ENCODE peak calls at places on chromosomes 16 and 17, in nine cellular contexts. One of them, this sample, is unnamed.

GRCh38 chr16:72848759-72849664 is 198.9 kb downstream of the ZFHX3 start:
- DNase-seq in endothelial cell of umbilical vein: peak
- DNase-seq in H7: no peak
- DNase-seq in aorta: peak
- DNase-seq in right atrium auricular region: peak
- DNase-seq in SJSA1: peak
- DNase-seq in heart left ventricle: peak
- DNase-seq in CD4-positive, alpha-beta T cell: no peak
- DNase-seq in activated T-cell treated with anti-CD3 and anti-CD28 coated beads, Interleukin-2, amount 50 U/mL, for 4 hours: no peak
- DNase-seq in this sample: peak

GRCh38 chr16:495127-495748 is 32.3 kb upstream of the CAPN15 start:
- DNase-seq in endothelial cell of umbilical vein: peak
- DNase-seq in H7: peak
- DNase-seq in aorta: no peak
- DNase-seq in right atrium auricular region: no peak
- DNase-seq in SJSA1: no peak
- DNase-seq in heart left ventricle: no peak
- DNase-seq in CD4-positive, alpha-beta T cell: no peak
- DNase-seq in activated T-cell treated with anti-CD3 and anti-CD28 coated beads, Interleukin-2, amount 50 U/mL, for 4 hours: no peak
- DNase-seq in this sample: peak

GRCh38 chr16:11528053-11528452 is 58.7 kb downstream of the LITAF start:
- DNase-seq in endothelial cell of umbilical vein: no peak
- DNase-seq in H7: no peak
- DNase-seq in aorta: no peak
- DNase-seq in right atrium auricular region: no peak
- DNase-seq in SJSA1: no peak
- DNase-seq in heart left ventricle: no peak
- DNase-seq in CD4-positive, alpha-beta T cell: no peak
- DNase-seq in activated T-cell treated with anti-CD3 and anti-CD28 coated beads, Interleukin-2, amount 50 U/mL, for 4 hours: no peak
- DNase-seq in this sample: no peak

GRCh38 chr16:9791566-9791965 is 390.7 kb downstream of the GRIN2A start:
- DNase-seq in endothelial cell of umbilical vein: no peak
- DNase-seq in H7: no peak
- DNase-seq in aorta: no peak
- DNase-seq in right atrium auricular region: no peak
- DNase-seq in SJSA1: no peak
- DNase-seq in heart left ventricle: no peak
- DNase-seq in CD4-positive, alpha-beta T cell: no peak
- DNase-seq in activated T-cell treated with anti-CD3 and anti-CD28 coated beads, Interleukin-2, amount 50 U/mL, for 4 hours: no peak
- DNase-seq in this sample: no peak

GRCh38 chr17:80987941-80988461 is 3.6 kb upstream of the CHMP6 start:
- DNase-seq in endothelial cell of umbilical vein: no peak
- DNase-seq in H7: peak
- DNase-seq in aorta: no peak
- DNase-seq in right atrium auricular region: no peak
- DNase-seq in SJSA1: no peak
- DNase-seq in heart left ventricle: no peak
- DNase-seq in CD4-positive, alpha-beta T cell: no peak
- DNase-seq in activated T-cell treated with anti-CD3 and anti-CD28 coated beads, Interleukin-2, amount 50 U/mL, for 4 hours: no peak
- DNase-seq in this sample: no peak

GRCh38 chr16:50841081-50841886 is 99.4 kb downstream of the CYLD start:
- DNase-seq in endothelial cell of umbilical vein: no peak
- DNase-seq in H7: peak
- DNase-seq in aorta: no peak
- DNase-seq in right atrium auricular region: peak
- DNase-seq in SJSA1: peak
- DNase-seq in heart left ventricle: no peak
- DNase-seq in CD4-positive, alpha-beta T cell: peak
- DNase-seq in activated T-cell treated with anti-CD3 and anti-CD28 coated beads, Interleukin-2, amount 50 U/mL, for 4 hours: peak
- DNase-seq in this sample: no peak

GRCh38 chr17:17853811-17854527 is 17.2 kb upstream of the SREBF1 start:
- DNase-seq in endothelial cell of umbilical vein: no peak
- DNase-seq in H7: no peak
- DNase-seq in aorta: no peak
- DNase-seq in right atrium auricular region: no peak
- DNase-seq in SJSA1: no peak
- DNase-seq in heart left ventricle: no peak
- DNase-seq in CD4-positive, alpha-beta T cell: no peak
- DNase-seq in activated T-cell treated with anti-CD3 and anti-CD28 coated beads, Interleukin-2, amount 50 U/mL, for 4 hours: no peak
- DNase-seq in this sample: no peak

GRCh38 chr16:17364319-17365210 is 106.2 kb downstream of the XYLT1 start:
- DNase-seq in endothelial cell of umbilical vein: no peak
- DNase-seq in H7: no peak
- DNase-seq in aorta: no peak
- DNase-seq in right atrium auricular region: no peak
- DNase-seq in SJSA1: peak
- DNase-seq in heart left ventricle: no peak
- DNase-seq in CD4-positive, alpha-beta T cell: peak
- DNase-seq in activated T-cell treated with anti-CD3 and anti-CD28 coated beads, Interleukin-2, amount 50 U/mL, for 4 hours: peak
- DNase-seq in this sample: no peak

GRCh38 chr17:37037590-37038155 is 88.9 kb downstream of the AATF start:
- DNase-seq in endothelial cell of umbilical vein: no peak
- DNase-seq in H7: no peak
- DNase-seq in aorta: no peak
- DNase-seq in right atrium auricular region: no peak
- DNase-seq in SJSA1: no peak
- DNase-seq in heart left ventricle: no peak
- DNase-seq in CD4-positive, alpha-beta T cell: no peak
- DNase-seq in activated T-cell treated with anti-CD3 and anti-CD28 coated beads, Interleukin-2, amount 50 U/mL, for 4 hours: no peak
- DNase-seq in this sample: no peak

GRCh38 chr17:17355426-17355825 is 52.3 kb downstream of the NT5M start:
- DNase-seq in endothelial cell of umbilical vein: no peak
- DNase-seq in H7: no peak
- DNase-seq in aorta: no peak
- DNase-seq in right atrium auricular region: no peak
- DNase-seq in SJSA1: peak
- DNase-seq in heart left ventricle: no peak
- DNase-seq in CD4-positive, alpha-beta T cell: no peak
- DNase-seq in activated T-cell treated with anti-CD3 and anti-CD28 coated beads, Interleukin-2, amount 50 U/mL, for 4 hours: no peak
- DNase-seq in this sample: no peak

GRCh38 chr16:9949396-9949795 is 232.8 kb downstream of the GRIN2A start:
- DNase-seq in endothelial cell of umbilical vein: no peak
- DNase-seq in H7: no peak
- DNase-seq in aorta: no peak
- DNase-seq in right atrium auricular region: no peak
- DNase-seq in SJSA1: no peak
- DNase-seq in heart left ventricle: no peak
- DNase-seq in CD4-positive, alpha-beta T cell: no peak
- DNase-seq in activated T-cell treated with anti-CD3 and anti-CD28 coated beads, Interleukin-2, amount 50 U/mL, for 4 hours: no peak
- DNase-seq in this sample: no peak

GRCh38 chr17:78818932-78819331 is 21.7 kb downstream of the USP36 start:
- DNase-seq in endothelial cell of umbilical vein: peak
- DNase-seq in H7: no peak
- DNase-seq in aorta: no peak
- DNase-seq in right atrium auricular region: no peak
- DNase-seq in SJSA1: no peak
- DNase-seq in heart left ventricle: no peak
- DNase-seq in CD4-positive, alpha-beta T cell: peak
- DNase-seq in activated T-cell treated with anti-CD3 and anti-CD28 coated beads, Interleukin-2, amount 50 U/mL, for 4 hours: no peak
- DNase-seq in this sample: peak

GRCh38 chr17:72683506-72684404 is 408.7 kb downstream of the SLC39A11 start:
- DNase-seq in endothelial cell of umbilical vein: no peak
- DNase-seq in H7: no peak
- DNase-seq in aorta: no peak
- DNase-seq in right atrium auricular region: no peak
- DNase-seq in SJSA1: peak
- DNase-seq in heart left ventricle: no peak
- DNase-seq in CD4-positive, alpha-beta T cell: no peak
- DNase-seq in activated T-cell treated with anti-CD3 and anti-CD28 coated beads, Interleukin-2, amount 50 U/mL, for 4 hours: no peak
- DNase-seq in this sample: no peak

GRCh38 chr17:59361916-59362810 is 30.7 kb downstream of the YPEL2 start:
- DNase-seq in endothelial cell of umbilical vein: peak
- DNase-seq in H7: no peak
- DNase-seq in aorta: no peak
- DNase-seq in right atrium auricular region: no peak
- DNase-seq in SJSA1: no peak
- DNase-seq in heart left ventricle: no peak
- DNase-seq in CD4-positive, alpha-beta T cell: peak
- DNase-seq in activated T-cell treated with anti-CD3 and anti-CD28 coated beads, Interleukin-2, amount 50 U/mL, for 4 hours: peak
- DNase-seq in this sample: peak

GRCh38 chr17:31310260-31310659 is 3.6 kb downstream of the EVI2B start:
- DNase-seq in endothelial cell of umbilical vein: no peak
- DNase-seq in H7: no peak
- DNase-seq in aorta: no peak
- DNase-seq in right atrium auricular region: no peak
- DNase-seq in SJSA1: no peak
- DNase-seq in heart left ventricle: no peak
- DNase-seq in CD4-positive, alpha-beta T cell: peak
- DNase-seq in activated T-cell treated with anti-CD3 and anti-CD28 coated beads, Interleukin-2, amount 50 U/mL, for 4 hours: peak
- DNase-seq in this sample: no peak

GRCh38 chr17:60421273-60422161 is 772 bp upstream of the CHCT1 start:
- DNase-seq in endothelial cell of umbilical vein: peak
- DNase-seq in H7: peak
- DNase-seq in aorta: peak
- DNase-seq in right atrium auricular region: peak
- DNase-seq in SJSA1: peak
- DNase-seq in heart left ventricle: peak
- DNase-seq in CD4-positive, alpha-beta T cell: peak
- DNase-seq in activated T-cell treated with anti-CD3 and anti-CD28 coated beads, Interleukin-2, amount 50 U/mL, for 4 hours: peak
- DNase-seq in this sample: peak

GRCh38 chr16:25126820-25127232 is 15.3 kb downstream of the LCMT1 start:
- DNase-seq in endothelial cell of umbilical vein: peak
- DNase-seq in H7: no peak
- DNase-seq in aorta: no peak
- DNase-seq in right atrium auricular region: no peak
- DNase-seq in SJSA1: peak
- DNase-seq in heart left ventricle: no peak
- DNase-seq in CD4-positive, alpha-beta T cell: no peak
- DNase-seq in activated T-cell treated with anti-CD3 and anti-CD28 coated beads, Interleukin-2, amount 50 U/mL, for 4 hours: peak
- DNase-seq in this sample: peak

GRCh38 chr17:1551741-1552140 is 10.9 kb downstream of the PITPNA start:
- DNase-seq in endothelial cell of umbilical vein: no peak
- DNase-seq in H7: no peak
- DNase-seq in aorta: no peak
- DNase-seq in right atrium auricular region: no peak
- DNase-seq in SJSA1: no peak
- DNase-seq in heart left ventricle: no peak
- DNase-seq in CD4-positive, alpha-beta T cell: no peak
- DNase-seq in activated T-cell treated with anti-CD3 and anti-CD28 coated beads, Interleukin-2, amount 50 U/mL, for 4 hours: no peak
- DNase-seq in this sample: no peak

GRCh38 chr16:73047536-73048291 is at the start of gene ZFHX3:
- DNase-seq in endothelial cell of umbilical vein: peak
- DNase-seq in H7: peak
- DNase-seq in aorta: peak
- DNase-seq in right atrium auricular region: peak
- DNase-seq in SJSA1: peak
- DNase-seq in heart left ventricle: peak
- DNase-seq in CD4-positive, alpha-beta T cell: no peak
- DNase-seq in activated T-cell treated with anti-CD3 and anti-CD28 coated beads, Interleukin-2, amount 50 U/mL, for 4 hours: no peak
- DNase-seq in this sample: peak

GRCh38 chr17:56891751-56892150 is 22.1 kb downstream of the TRIM25 start:
- DNase-seq in endothelial cell of umbilical vein: peak
- DNase-seq in H7: peak
- DNase-seq in aorta: peak
- DNase-seq in right atrium auricular region: no peak
- DNase-seq in SJSA1: no peak
- DNase-seq in heart left ventricle: no peak
- DNase-seq in CD4-positive, alpha-beta T cell: peak
- DNase-seq in activated T-cell treated with anti-CD3 and anti-CD28 coated beads, Interleukin-2, amount 50 U/mL, for 4 hours: peak
- DNase-seq in this sample: peak